ENCODE peak calls at places on chromosomes 12 and 14, in nine cellular contexts. V, E, Z, C, G, O, X, W and M are unnamed samples.

GRCh38 chr12:990308-990648 is 745 bp upstream of the ERC1 start:
- DNase-seq in V (peak), E (peak), Z (peak), C (peak), G (peak), O (no peak), X (peak), W (peak), M (peak)

GRCh38 chr14:69489495-69489894 is 5.0 kb downstream of the PLEKHD1 start:
- DNase-seq in V (no peak), E (no peak), Z (peak), C (no peak), G (no peak), O (no peak), X (no peak), W (no peak), M (no peak)

GRCh38 chr14:60981626-60982455 is 796 bp downstream of the SLC38A6 start:
- DNase-seq in V (no peak), E (no peak), Z (no peak), C (no peak), G (peak), O (peak), X (no peak), W (peak), M (peak)

GRCh38 chr12:10288989-10289388 is 18.7 kb upstream of the KLRD1 start:
- DNase-seq in V (no peak), E (no peak), Z (no peak), C (no peak), G (no peak), O (no peak), X (no peak), W (no peak), M (peak)

GRCh38 chr12:77229640-77230442 is 164.5 kb upstream of the E2F7 start:
- DNase-seq in V (no peak), E (no peak), Z (no peak), C (no peak), G (no peak), O (no peak), X (no peak), W (no peak), M (no peak)

GRCh38 chr12:102616692-102617091 is 136.3 kb upstream of the IGF1 start:
- DNase-seq in V (no peak), E (no peak), Z (no peak), C (no peak), G (no peak), O (no peak), X (no peak), W (no peak), M (no peak)

GRCh38 chr12:119989619-119990381 is 764 bp downstream of the BICDL1 start:
- DNase-seq in V (peak), E (peak), Z (peak), C (no peak), G (peak), O (no peak), X (peak), W (peak), M (peak)

GRCh38 chr14:69685716-69686115 is 74.3 kb downstream of the SUSD6 start:
- DNase-seq in V (peak), E (peak), Z (peak), C (no peak), G (no peak), O (no peak), X (peak), W (peak), M (no peak)

GRCh38 chr12:132133952-132134652 is 10.0 kb downstream of the DDX51 start:
- DNase-seq in V (no peak), E (no peak), Z (peak), C (no peak), G (no peak), O (no peak), X (no peak), W (no peak), M (no peak)

GRCh38 chr12:25135531-25136154 is 59.3 kb downstream of the DNAI7 start:
- DNase-seq in V (no peak), E (no peak), Z (no peak), C (no peak), G (no peak), O (no peak), X (no peak), W (no peak), M (peak)

GRCh38 chr12:84502907-84503787 is 409.5 kb downstream of the SLC6A15 start:
- DNase-seq in V (no peak), E (peak), Z (no peak), C (no peak), G (peak), O (no peak), X (no peak), W (peak), M (peak)

GRCh38 chr12:98973395-98973794 is 328.3 kb downstream of the APAF1 start:
- DNase-seq in V (no peak), E (no peak), Z (no peak), C (no peak), G (no peak), O (no peak), X (no peak), W (no peak), M (peak)

GRCh38 chr14:36655054-36655381 is 6.6 kb upstream of the PAX9 start:
- DNase-seq in V (no peak), E (no peak), Z (no peak), C (no peak), G (no peak), O (no peak), X (no peak), W (no peak), M (no peak)

GRCh38 chr14:94992046-94992445 is 165.3 kb downstream of the DICER1 start:
- DNase-seq in V (no peak), E (no peak), Z (no peak), C (no peak), G (no peak), O (no peak), X (no peak), W (no peak), M (no peak)

GRCh38 chr12:123071401-123072304 is 79.2 kb downstream of the PITPNM2 start:
- DNase-seq in V (no peak), E (peak), Z (no peak), C (no peak), G (no peak), O (no peak), X (peak), W (no peak), M (no peak)

GRCh38 chr12:132488127-132489077 is 1.5 kb upstream of the FBRSL1 start:
- DNase-seq in V (no peak), E (no peak), Z (no peak), C (no peak), G (no peak), O (no peak), X (no peak), W (no peak), M (peak)

GRCh38 chr12:121516437-121517011 is 64.3 kb downstream of the KDM2B start:
- DNase-seq in V (no peak), E (no peak), Z (no peak), C (no peak), G (no peak), O (no peak), X (no peak), W (no peak), M (no peak)

GRCh38 chr12:6471992-6472366 is 1.5 kb upstream of the VAMP1 start:
- DNase-seq in V (no peak), E (no peak), Z (no peak), C (no peak), G (peak), O (no peak), X (no peak), W (no peak), M (no peak)

GRCh38 chr12:116855744-116856470 is 25.3 kb downstream of the HRK start:
- DNase-seq in V (no peak), E (no peak), Z (no peak), C (no peak), G (no peak), O (no peak), X (no peak), W (no peak), M (no peak)

GRCh38 chr12:818733-819132 is 66.4 kb downstream of the WNK1 start:
- DNase-seq in V (no peak), E (no peak), Z (no peak), C (no peak), G (no peak), O (no peak), X (no peak), W (peak), M (no peak)

GRCh38 chr14:23881292-23881691 is 72.3 kb upstream of the DHRS4 start:
- DNase-seq in V (no peak), E (no peak), Z (no peak), C (peak), G (no peak), O (no peak), X (no peak), W (no peak), M (no peak)

GRCh38 chr12:77299910-77300772 is 234.8 kb upstream of the E2F7 start:
- DNase-seq in V (no peak), E (no peak), Z (no peak), C (no peak), G (no peak), O (no peak), X (no peak), W (peak), M (no peak)

GRCh38 chr14:55851301-55851700 is 266.9 kb upstream of the PELI2 start:
- DNase-seq in V (no peak), E (no peak), Z (no peak), C (no peak), G (no peak), O (no peak), X (no peak), W (no peak), M (no peak)

GRCh38 chr14:26522985-26523384 is 74.8 kb downstream of the NOVA1 start:
- DNase-seq in V (no peak), E (no peak), Z (no peak), C (no peak), G (no peak), O (no peak), X (no peak), W (peak), M (no peak)

GRCh38 chr14:55850803-55851202 is 267.4 kb upstream of the PELI2 start:
- DNase-seq in V (no peak), E (no peak), Z (no peak), C (no peak), G (peak), O (no peak), X (no peak), W (peak), M (no peak)

GRCh38 chr12:124680863-124681778 is 113.7 kb upstream of the NCOR2 start:
- DNase-seq in V (no peak), E (peak), Z (no peak), C (peak), G (peak), O (peak), X (no peak), W (peak), M (peak)

GRCh38 chr12:52045794-52046199 is 5.4 kb upstream of the NR4A1 start:
- DNase-seq in V (no peak), E (peak), Z (no peak), C (no peak), G (no peak), O (no peak), X (peak), W (no peak), M (peak)

GRCh38 chr12:54624316-54625279 is 10.1 kb downstream of the LACRT start:
- DNase-seq in V (no peak), E (no peak), Z (no peak), C (no peak), G (no peak), O (no peak), X (no peak), W (no peak), M (no peak)

GRCh38 chr12:93191956-93192355 is 185.8 kb upstream of the NUDT4 start:
- DNase-seq in V (no peak), E (peak), Z (no peak), C (no peak), G (no peak), O (no peak), X (no peak), W (no peak), M (no peak)

GRCh38 chr12:46165191-46165590 is 103.7 kb downstream of the SLC38A1 start:
- DNase-seq in V (no peak), E (no peak), Z (no peak), C (no peak), G (no peak), O (no peak), X (no peak), W (no peak), M (no peak)

GRCh38 chr14:77119852-77120251 is 21.7 kb downstream of the ZDHHC22 start:
- DNase-seq in V (no peak), E (no peak), Z (no peak), C (no peak), G (no peak), O (no peak), X (no peak), W (no peak), M (no peak)

GRCh38 chr14:69695664-69696527 is 71.0 kb upstream of the SRSF5 start:
- DNase-seq in V (no peak), E (no peak), Z (peak), C (no peak), G (no peak), O (no peak), X (no peak), W (peak), M (peak)

GRCh38 chr12:13008741-13009380 is 8.8 kb upstream of the HEBP1 start:
- DNase-seq in V (no peak), E (no peak), Z (no peak), C (no peak), G (no peak), O (no peak), X (no peak), W (peak), M (no peak)

GRCh38 chr12:78951746-78952532 is 87.4 kb downstream of the SYT1 start:
- DNase-seq in V (no peak), E (no peak), Z (no peak), C (no peak), G (no peak), O (no peak), X (no peak), W (no peak), M (no peak)

GRCh38 chr12:16324772-16325171 is 22.7 kb upstream of the MGST1 start:
- DNase-seq in V (no peak), E (no peak), Z (no peak), C (no peak), G (no peak), O (no peak), X (no peak), W (no peak), M (no peak)

GRCh38 chr14:34331728-34332623 is 130.1 kb downstream of the SPTSSA start:
- DNase-seq in V (peak), E (peak), Z (peak), C (peak), G (peak), O (peak), X (peak), W (peak), M (peak)
- TF ChIP-seq POLR2A in V (no peak), E (no peak), Z (no peak), C (no peak), G (no peak), O (peak), X (no peak), W (no peak), M (no peak)

GRCh38 chr12:67270622-67271021 is 1.5 kb downstream of the CAND1 start:
- DNase-seq in V (no peak), E (no peak), Z (no peak), C (no peak), G (no peak), O (no peak), X (no peak), W (no peak), M (no peak)
- H3K4me3 ChIP-seq in V (peak), E (peak), Z (no peak), C (peak), G (peak), O (peak), X (peak), W (peak), M (peak)

DNA sequence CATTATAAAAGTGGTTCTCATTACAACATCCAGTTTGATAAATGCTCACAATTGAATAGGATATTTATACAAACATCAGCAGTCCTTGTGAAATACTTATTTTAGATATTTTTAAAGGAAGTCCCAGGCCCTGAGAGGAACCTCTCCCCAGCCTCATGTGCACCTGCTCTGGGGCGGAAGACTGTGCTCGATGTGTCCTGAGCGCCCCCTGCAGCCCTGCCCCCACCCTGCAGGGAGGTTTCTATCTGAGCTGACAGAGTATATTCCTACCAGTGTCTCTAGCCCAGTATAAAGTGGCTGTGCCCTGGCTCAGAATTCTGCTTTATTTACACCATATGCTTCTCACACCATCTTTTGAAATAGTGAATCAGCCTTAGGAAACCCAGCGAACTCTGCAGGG is 1349.1 kb downstream of the TMEM121 start:
- DNase-seq in V (no peak), E (no peak), Z (no peak), C (no peak), G (no peak), O (no peak), X (peak), W (no peak), M (peak)
- TF ChIP-seq CTCF in V (no peak), E (no peak), Z (no peak), C (no peak), G (no peak), O (peak), X (no peak), W (no peak), M (peak)

GRCh38 chr12:96219700-96220206 is 25.6 kb downstream of the ELK3 start:
- DNase-seq in V (peak), E (no peak), Z (no peak), C (no peak), G (peak), O (no peak), X (no peak), W (peak), M (peak)
- TF ChIP-seq POLR2A in V (no peak), E (no peak), Z (no peak), C (no peak), G (peak), O (no peak), X (no peak), W (peak), M (no peak)